ENCODE peak calls at places on chromosomes 11 and 22, in five cellular contexts. V is PC-9, Q is transverse colon, C is OCI-LY7, D is cardiac muscle cell. U is an unnamed sample. For H3K36me3, the result is how much of the 10 kb centered on the place peaks cover.

GRCh38 chr11:13126430-13126829 is 117.3 kb downstream of the RASSF10 start:
- DNase-seq in V (peak), Q (no peak), C (no peak), D (peak), U (no peak)

GRCh38 chr11:121892131-121892681 is 223.8 kb downstream of the BLID start:
- DNase-seq in V (peak), Q (no peak), C (no peak), D (peak), U (no peak)

GRCh38 chr11:43632171-43632570 is 48.4 kb upstream of the HSD17B12 start:
- DNase-seq in V (no peak), Q (no peak), C (no peak), D (no peak), U (no peak)

GRCh38 chr11:9061807-9062206 is 29.6 kb downstream of the SCUBE2 start:
- DNase-seq in V (no peak), Q (no peak), C (no peak), D (no peak), U (no peak)

GRCh38 chr11:13073119-13073981 is 64.2 kb downstream of the RASSF10 start:
- DNase-seq in V (peak), Q (no peak), C (no peak), D (peak), U (no peak)

GRCh38 chr11:84313830-84314359 is 1027.7 kb upstream of the CCDC90B start:
- DNase-seq in V (no peak), Q (no peak), C (no peak), D (no peak), U (no peak)

GRCh38 chr11:112227002-112227401 is 774 bp downstream of the PTS start:
- DNase-seq in V (no peak), Q (no peak), C (peak), D (peak), U (no peak)

GRCh38 chr11:59208956-59209355 is 3.8 kb downstream of the MPEG1 start:
- DNase-seq in V (no peak), Q (no peak), C (no peak), D (peak), U (no peak)

GRCh38 chr11:63903884-63904283 is 13.1 kb downstream of the RCOR2 start:
- DNase-seq in V (no peak), Q (no peak), C (no peak), D (no peak), U (no peak)

GRCh38 chr11:19392321-19392720 is 151.6 kb upstream of the E2F8 start:
- DNase-seq in V (no peak), Q (no peak), C (no peak), D (no peak), U (no peak)

GRCh38 chr11:95831198-95831883 is 41.0 kb downstream of the CEP57 start:
- DNase-seq in V (no peak), Q (no peak), C (no peak), D (peak), U (no peak)

GRCh38 chr11:99589771-99590170 is 569.0 kb downstream of the CNTN5 start:
- DNase-seq in V (no peak), Q (no peak), C (no peak), D (no peak), U (no peak)

GRCh38 chr11:75896843-75897419 is 81.9 kb downstream of the UVRAG start:
- DNase-seq in V (no peak), Q (no peak), C (peak), D (peak), U (no peak)

GRCh38 chr11:623999-624704 is 603 bp downstream of the CDHR5 start:
- DNase-seq in V (peak), Q (peak), C (no peak), D (no peak), U (no peak)

GRCh38 chr11:125305346-125305745 is 140.8 kb downstream of the PKNOX2 start:
- DNase-seq in V (no peak), Q (no peak), C (no peak), D (no peak), U (no peak)

GRCh38 chr11:79062814-79063762 is 377.7 kb downstream of the TENM4 start:
- DNase-seq in V (no peak), Q (no peak), C (no peak), D (peak), U (no peak)

GRCh38 chr11:17526326-17526725 is 17.9 kb downstream of the USH1C start:
- DNase-seq in V (no peak), Q (no peak), C (no peak), D (no peak), U (no peak)

GRCh38 chr22:27116295-27116694 is 458.9 kb downstream of the MIAT start:
- DNase-seq in V (no peak), Q (no peak), C (no peak), D (no peak), U (no peak)

GRCh38 chr22:30336752-30337460 is 10.2 kb upstream of the TBC1D10A start:
- DNase-seq in V (no peak), Q (no peak), C (no peak), D (no peak), U (no peak)

GRCh38 chr11:61967924-61968757 is 707 bp upstream of the FTH1 start:
- DNase-seq in V (peak), Q (peak), C (peak), D (no peak), U (peak)

GRCh38 chr11:883527-883926 is 27.1 kb downstream of the CHID1 start:
- DNase-seq in V (no peak), Q (no peak), C (no peak), D (no peak), U (no peak)

GRCh38 chr22:46800102-46800857 is 37.8 kb downstream of the TBC1D22A start:
- DNase-seq in V (no peak), Q (no peak), C (no peak), D (no peak), U (peak)

GRCh38 chr11:75346296-75346695 is 5.2 kb downstream of the ARRB1 start:
- DNase-seq in V (no peak), Q (no peak), C (no peak), D (no peak), U (no peak)

GRCh38 chr11:122721964-122722266 is 66.4 kb downstream of the UBASH3B start:
- DNase-seq in V (peak), Q (no peak), C (no peak), D (peak), U (no peak)

GRCh38 chr11:76237914-76238313 is 31.6 kb upstream of the WNT11 start:
- DNase-seq in V (no peak), Q (no peak), C (no peak), D (no peak), U (no peak)

DNA sequence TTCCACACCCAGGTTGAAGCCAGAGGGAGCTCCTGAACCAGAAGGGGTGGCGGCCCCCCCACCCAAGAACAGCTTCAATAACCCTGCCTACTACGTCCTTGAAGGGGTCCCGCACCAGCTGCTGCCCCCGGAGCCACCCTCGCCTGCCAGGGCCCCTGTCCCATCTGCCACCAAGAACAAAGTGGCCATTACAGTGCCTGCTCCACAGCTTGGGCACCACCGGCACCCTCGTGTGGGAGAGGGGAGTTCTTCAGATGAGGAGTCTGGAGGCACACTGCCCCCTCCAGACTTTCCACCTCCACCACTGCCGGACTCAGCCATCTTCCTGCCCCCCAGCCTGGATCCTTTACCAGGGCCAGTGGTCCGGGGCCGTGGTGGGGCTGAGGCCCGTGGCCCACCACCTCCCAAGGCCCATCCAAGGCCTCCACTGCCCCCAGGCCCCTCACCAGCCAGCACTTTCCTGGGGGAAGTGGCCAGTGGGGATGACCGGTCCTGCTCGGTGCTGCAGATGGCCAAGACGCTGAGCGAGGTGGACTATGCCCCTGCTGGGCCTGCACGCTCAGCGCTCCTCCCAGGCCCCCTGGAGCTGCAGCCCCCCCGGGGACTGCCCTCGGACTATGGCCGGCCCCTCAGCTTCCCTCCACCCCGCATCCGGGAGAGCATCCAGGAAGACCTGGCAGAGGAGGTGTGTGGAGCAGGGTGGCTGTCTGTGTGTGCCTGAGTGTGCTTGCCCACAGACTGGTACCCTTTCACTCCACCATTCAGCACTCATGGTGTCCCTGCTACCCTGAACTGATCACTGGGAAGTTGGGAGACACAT is 6.7 kb downstream of the PHOX2A start:
- DNase-seq in V (no peak), Q (no peak), C (no peak), D (no peak), U (no peak)
- H3K36me3 ChIP-seq in V (under half), Q (under half), C (half or more), D (half or more), U (under half)

DNA sequence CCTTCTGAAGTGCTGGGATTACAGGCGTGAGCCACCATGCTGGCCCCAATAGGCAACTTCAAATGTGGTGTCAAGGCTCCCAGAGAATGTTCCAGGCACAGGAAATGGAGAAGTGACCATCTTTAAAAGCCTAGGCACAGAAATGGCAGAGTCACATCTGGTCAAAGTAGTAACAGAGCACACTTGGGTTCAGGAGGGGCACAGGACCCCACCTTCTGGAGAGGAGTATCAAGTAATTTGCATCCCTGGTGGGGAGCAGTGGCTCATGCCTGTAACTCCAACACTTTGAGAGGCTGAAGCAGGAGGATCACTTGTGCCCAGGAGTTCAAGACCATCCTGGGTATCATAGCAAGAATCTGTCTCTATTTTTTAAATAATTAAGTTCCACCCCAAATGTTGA is 29.2 kb downstream of the SERHL2 start:
- DNase-seq in V (no peak), Q (no peak), C (no peak), D (no peak), U (no peak)
- H3K36me3 ChIP-seq in V (under half), Q (under half), C (half or more), D (under half), U (half or more)

DNA sequence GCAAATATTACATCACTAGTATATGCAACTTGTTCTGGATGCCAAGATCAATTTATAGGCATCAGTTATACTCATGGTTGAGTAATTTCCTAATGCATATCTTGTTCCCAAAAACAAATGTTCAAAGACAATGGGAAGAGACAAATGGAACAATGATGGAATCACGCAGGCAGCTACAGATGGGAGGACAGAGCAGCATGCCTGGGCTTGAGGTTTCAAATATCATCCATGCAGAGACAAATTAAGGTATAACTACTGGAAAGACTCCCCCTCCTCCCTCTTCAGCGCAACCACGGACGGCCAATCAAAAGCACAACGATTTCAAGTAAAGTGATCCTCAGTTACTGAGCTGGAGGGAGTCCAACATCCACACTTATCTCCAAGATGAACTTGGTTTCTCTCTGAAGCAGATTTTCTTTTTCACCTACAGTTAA is 106.8 kb downstream of the CCDC83 start:
- DNase-seq in V (no peak), Q (no peak), C (no peak), D (peak), U (no peak)
- H3K36me3 ChIP-seq in V (half or more), Q (under half), C (half or more), D (under half), U (half or more)

DNA sequence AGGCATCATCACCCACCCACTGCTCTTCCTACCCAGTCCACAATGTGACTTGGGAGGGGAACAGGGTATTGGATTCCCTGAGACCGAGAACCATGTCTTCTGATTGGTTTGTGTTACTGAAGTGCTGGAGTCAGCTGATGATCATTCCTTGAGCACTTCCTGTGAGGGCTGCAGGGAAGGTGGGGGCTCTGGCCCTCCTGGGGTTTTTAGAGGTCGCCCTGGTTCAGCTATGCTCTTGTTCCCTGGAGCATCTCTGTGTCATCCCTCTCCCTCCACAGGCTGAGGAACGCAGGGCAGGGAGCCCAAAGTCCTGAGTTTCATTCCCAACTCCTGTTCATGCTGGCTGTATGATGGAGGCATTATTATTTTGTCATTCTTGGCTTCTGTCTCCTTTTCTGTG is 6.7 kb downstream of the ZC3H7B start:
- DNase-seq in V (no peak), Q (no peak), C (no peak), D (peak), U (no peak)
- H3K36me3 ChIP-seq in V (under half), Q (under half), C (under half), D (under half), U (under half)

GRCh38 chr22:41893591-41894375 is 21.1 kb downstream of the SHISA8 start:
- DNase-seq in V (no peak), Q (no peak), C (no peak), D (no peak), U (no peak)
- H3K36me3 ChIP-seq in V (under half), Q (half or more), C (half or more), D (half or more), U (half or more)

DNA sequence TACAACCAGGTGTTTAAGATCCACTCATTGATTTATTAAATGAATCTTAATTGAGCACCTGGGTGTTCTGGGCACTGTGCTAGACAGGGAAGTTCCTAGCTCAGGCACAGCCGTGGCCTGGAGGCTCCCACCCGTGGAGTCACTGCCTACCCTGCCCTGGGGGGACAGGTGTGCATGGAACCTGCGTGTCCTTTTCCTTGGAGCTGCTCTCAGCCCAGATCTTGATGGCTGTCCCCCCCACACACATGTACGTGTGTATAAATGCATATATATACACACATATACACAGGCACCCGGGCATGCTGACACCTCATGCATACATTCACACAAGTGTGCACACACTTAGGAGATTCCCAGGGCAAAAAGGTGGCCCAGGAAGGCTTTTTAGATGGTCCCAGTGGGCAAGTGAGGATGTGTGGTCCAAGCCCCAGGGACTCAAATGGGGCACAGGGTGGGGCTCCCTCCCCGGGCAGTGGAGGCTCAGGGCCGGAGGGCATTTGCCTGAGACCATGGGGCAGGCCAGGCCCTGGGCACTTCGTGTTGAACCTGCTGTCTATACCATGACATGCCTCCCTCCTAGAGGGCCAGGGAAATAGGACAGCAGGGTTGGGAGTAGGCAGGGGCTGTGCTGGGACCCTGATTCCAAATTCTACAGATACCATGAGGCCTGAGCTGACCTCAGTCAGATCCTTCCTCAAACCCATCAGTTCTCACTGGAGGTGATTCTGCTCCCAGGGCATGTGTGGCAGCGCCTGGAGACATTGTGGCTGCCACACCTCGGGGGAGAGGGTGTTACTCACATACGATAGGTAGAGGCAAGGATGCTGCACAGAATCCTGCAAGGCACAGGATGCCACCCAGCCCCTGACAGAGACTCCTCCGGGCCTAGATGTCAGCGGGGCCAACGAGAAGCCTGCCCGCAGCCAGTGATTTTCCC is 77.8 kb downstream of the BCR start:
- DNase-seq in V (no peak), Q (no peak), C (no peak), D (no peak), U (no peak)
- H3K36me3 ChIP-seq in V (under half), Q (under half), C (under half), D (under half), U (half or more)